ENCODE peak calls at places on chromosomes 6 and 20, in five cellular contexts. R is left lung, V is osteocyte, F is bronchial epithelial cell, I is Calu3. O is an unnamed sample.

GRCh38 chr20:35146299-35146921 is 726 bp downstream of the EDEM2 start:
- DNase-seq in R (peak; percentile 82), V (no peak), F (no peak), I (peak; percentile 21), O (no peak)

GRCh38 chr20:38221041-38221589 is 39.4 kb downstream of the KIAA1755 start:
- DNase-seq in R (peak; percentile 91), V (peak; percentile 92), F (peak; percentile 34), I (peak; percentile 96), O (peak; percentile 89)

GRCh38 chr20:44709380-44709779 is 5.8 kb upstream of the CCN5 start:
- DNase-seq in R (no peak), V (no peak), F (no peak), I (no peak), O (no peak)

GRCh38 chr6:36956111-36956820 is 1.7 kb downstream of the PI16 start:
- DNase-seq in R (no peak), V (no peak), F (peak; percentile 85), I (no peak), O (no peak)

GRCh38 chr20:38137441-38138037 is 27.5 kb downstream of the TGM2 start:
- DNase-seq in R (peak; percentile 29), V (no peak), F (no peak), I (no peak), O (no peak)

GRCh38 chr6:85923013-85923430 is 280.3 kb upstream of the SYNCRIP start:
- DNase-seq in R (no peak), V (no peak), F (peak; percentile 73), I (peak; percentile 53), O (no peak)

GRCh38 chr6:68054776-68055175 is 580.3 kb upstream of the ADGRB3 start:
- DNase-seq in R (no peak), V (no peak), F (no peak), I (no peak), O (no peak)

GRCh38 chr20:7710440-7710839 is 229.8 kb downstream of the HAO1 start:
- DNase-seq in R (no peak), V (no peak), F (peak; percentile 50), I (no peak), O (no peak)

GRCh38 chr20:46276531-46276930 is 31.8 kb downstream of the CDH22 start:
- DNase-seq in R (no peak), V (no peak), F (peak; percentile 35), I (no peak), O (no peak)

GRCh38 chr6:149236584-149236983 is 80.9 kb upstream of the TAB2 start:
- DNase-seq in R (no peak), V (no peak), F (no peak), I (no peak), O (no peak)

GRCh38 chr20:38321959-38322598 is 18.1 kb downstream of the BPI start:
- DNase-seq in R (no peak), V (no peak), F (peak; percentile 51), I (peak; percentile 76), O (no peak)

GRCh38 chr6:149696904-149697303 is 21.0 kb downstream of the LATS1 start:
- DNase-seq in R (no peak), V (no peak), F (peak; percentile 61), I (no peak), O (no peak)

GRCh38 chr6:30136570-30137286 is 788 bp downstream of the TRIM40 start:
- DNase-seq in R (no peak), V (no peak), F (no peak), I (no peak), O (no peak)

DNA sequence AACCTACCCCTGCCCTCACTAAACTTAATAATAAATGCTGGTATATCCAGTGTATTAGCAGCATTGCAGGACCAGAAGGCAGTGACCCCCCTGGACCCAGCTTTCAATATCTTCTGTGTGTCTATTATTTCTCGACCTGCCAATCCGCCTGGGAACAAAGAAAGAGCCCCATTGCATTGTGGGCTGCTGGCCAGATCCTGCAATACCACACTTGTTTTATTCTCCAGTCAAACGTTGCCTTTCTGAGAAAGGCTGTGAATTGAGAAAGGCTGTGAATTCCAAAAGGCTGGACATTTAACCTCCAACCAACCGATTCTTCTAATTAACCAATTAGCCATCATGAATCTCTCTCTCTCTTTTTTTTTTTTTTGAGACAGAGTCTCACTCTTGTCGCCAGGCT is 1.5 kb upstream of the MTO1 start:
- DNase-seq in R (no peak), V (no peak), F (no peak), I (no peak), O (no peak)
- TF ChIP-seq CTCF in R (no peak), V (no peak), F (no peak), I (no peak), O (no peak)

GRCh38 chr6:109441069-109441816 is 719 bp downstream of the SMPD2 start:
- DNase-seq in R (peak; percentile 83), V (no peak), F (peak; percentile 56), I (peak; percentile 69), O (no peak)

GRCh38 chr6:109443425-109443950 is 3.0 kb downstream of the SMPD2 start:
- DNase-seq in R (no peak), V (no peak), F (no peak), I (no peak), O (no peak)

GRCh38 chr6:109442393-109442924 is 1.9 kb downstream of the SMPD2 start:
- DNase-seq in R (no peak), V (no peak), F (no peak), I (no peak), O (no peak)

GRCh38 chr6:109445382-109445781 is 4.9 kb downstream of the SMPD2 start:
- DNase-seq in R (no peak), V (no peak), F (no peak), I (no peak), O (no peak)

DNA sequence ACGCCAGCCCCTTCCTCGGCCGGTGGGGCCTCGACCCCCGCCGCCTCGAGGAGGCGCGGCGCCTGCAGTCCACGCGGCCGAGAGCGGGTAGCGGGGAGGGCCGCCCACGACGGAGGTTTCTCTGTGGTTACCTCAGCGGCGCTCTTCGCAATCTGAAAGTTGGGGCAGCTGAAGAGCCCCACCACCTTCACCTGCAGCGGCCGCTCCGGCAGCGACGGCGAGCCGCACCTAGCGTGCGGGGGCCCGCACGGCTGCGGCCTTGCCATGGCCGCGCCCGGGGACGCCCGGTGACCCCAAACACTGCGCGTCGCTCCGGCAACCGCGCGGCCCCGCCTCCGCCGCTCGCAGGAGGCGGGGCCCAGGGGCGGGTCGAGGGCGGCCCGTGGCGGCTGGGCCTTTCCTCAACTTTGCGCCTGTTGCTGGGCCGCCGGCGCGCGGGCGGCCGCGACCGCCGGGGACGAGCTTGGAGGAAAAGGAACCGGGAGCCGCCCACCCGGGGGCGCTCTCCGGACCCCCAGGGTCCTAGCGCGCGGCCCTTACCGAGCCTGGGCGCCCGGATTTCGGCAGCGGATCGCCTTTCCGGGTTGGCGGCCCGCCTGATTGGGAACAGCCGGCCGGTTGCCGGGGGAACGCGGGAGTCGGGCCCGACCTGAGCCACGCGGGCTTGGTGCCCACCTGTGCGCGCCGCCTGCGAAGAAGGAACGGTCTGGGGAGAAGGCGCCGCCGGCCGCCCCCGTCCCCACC is at the start of the genes PPIL6 and SMPD2:
- DNase-seq in R (peak; percentile 97), V (peak; percentile 96), F (peak; percentile 53), I (peak; percentile 89), O (peak; percentile 90)
- TF ChIP-seq CTCF in R (no peak), V (peak; percentile 51), F (peak; percentile 16), I (no peak), O (no peak)

DNA sequence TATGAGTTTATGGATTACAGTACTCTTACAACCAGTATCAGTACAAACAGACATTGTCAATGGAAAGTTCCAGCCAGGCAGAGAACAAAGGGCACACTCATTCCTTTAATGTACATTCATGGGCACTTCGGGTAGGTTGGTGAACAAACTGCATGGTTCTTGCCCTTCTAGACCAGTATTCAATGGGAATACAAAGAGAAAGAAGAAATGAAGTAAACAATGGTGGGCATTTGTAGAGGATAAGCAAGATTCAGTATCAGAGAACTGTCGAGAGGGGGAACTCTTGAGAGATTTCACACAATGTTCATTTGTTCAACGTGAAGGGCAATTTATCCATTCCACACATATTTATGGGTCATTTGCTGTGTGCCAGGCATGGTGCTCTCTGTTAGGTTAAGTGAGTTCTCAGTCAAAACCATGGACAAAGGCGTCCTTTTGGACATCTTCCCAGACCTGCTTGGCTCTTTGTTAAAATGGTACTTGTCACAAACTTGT is 714.8 kb downstream of the DHX35 start:
- DNase-seq in R (no peak), V (no peak), F (peak; percentile 42), I (no peak), O (no peak)
- TF ChIP-seq CTCF in R (no peak), V (peak; percentile 28), F (peak; percentile 51), I (no peak), O (peak; percentile 63)

GRCh38 chr6:63597142-63598000 is 25.1 kb downstream of the LOC128125822 start:
- DNase-seq in R (no peak), V (no peak), F (peak; percentile 68), I (no peak), O (no peak)

GRCh38 chr6:63598001-63598250 is 25.6 kb downstream of the LOC128125822 start:
- DNase-seq in R (no peak), V (no peak), F (no peak), I (no peak), O (no peak)

GRCh38 chr6:63599243-63599642 is 27.0 kb downstream of the LOC128125822 start:
- DNase-seq in R (no peak), V (no peak), F (no peak), I (no peak), O (no peak)

GRCh38 chr6:63598251-63599036 is 26.2 kb downstream of the LOC128125822 start:
- DNase-seq in R (no peak), V (no peak), F (peak; percentile 82), I (peak; percentile 76), O (no peak)
- TF ChIP-seq CTCF in R (peak; percentile 76), V (peak; percentile 92), F (peak; percentile 88), I (peak; percentile 79), O (peak; percentile 89)